ENCODE peak calls at places on chromosomes 5 and 9, in nine cellular contexts. Q is Caco-2; M is fibroblast of mammary gland; N is Caki2; G is T-helper 1 cell; D is activated naive CD8-positive, alpha-beta T cell treated with anti-CD3 and anti-CD28 coated beads, Interleukin-2, amount 10 ng/mL, durations not matched to agents 7 days and 5 days; I is activated CD8-positive, alpha-beta memory T cell treated with anti-CD3 and anti-CD28 coated beads for 48 hours; L is hippocampal formation; E is activated T-helper 1 cell treated with anti-CD3 and anti-CD28 coated beads, Interleukin-2, amount 50 U/mL, for 16 hours. V is an unnamed sample.

GRCh38 chr9:110006657-110007056 is 201.3 kb downstream of the C9orf152 start:
- DNase-seq in M (no peak), N (no peak), G (no peak), D (no peak), Q (no peak), I (no peak), E (no peak), L (no peak), V (no peak)

GRCh38 chr9:36818965-36819870 is 214.8 kb downstream of the PAX5 start:
- DNase-seq in E (no peak), G (no peak), I (no peak), Q (no peak), L (no peak), M (no peak), N (no peak), D (no peak), V (no peak)

GRCh38 chr9:79220666-79221065 is 351.1 kb upstream of the TLE4 start:
- DNase-seq in I (no peak), Q (no peak), G (no peak), L (no peak), N (no peak), D (no peak), M (peak), E (no peak), V (no peak)

GRCh38 chr9:91197232-91198181 is 164.2 kb downstream of the AUH start:
- DNase-seq in L (peak), G (no peak), M (peak), D (no peak), E (no peak), Q (peak), I (no peak), N (peak), V (peak)

GRCh38 chr5:14869286-14870164 is 2.1 kb downstream of the ANKH start:
- DNase-seq in E (no peak), L (no peak), Q (no peak), N (no peak), I (no peak), G (no peak), D (no peak), M (peak), V (no peak)

GRCh38 chr5:132238169-132238744 is 10.6 kb upstream of the P4HA2 start:
- DNase-seq in E (peak), Q (peak), I (peak), L (peak), N (peak), M (peak), D (peak), G (peak), V (peak)

GRCh38 chr5:35371971-35372426 is 141.7 kb upstream of the PRLR start:
- DNase-seq in E (no peak), G (no peak), D (no peak), I (no peak), Q (no peak), M (no peak), L (no peak), N (no peak), V (no peak)

GRCh38 chr9:134932656-134933055 is 14.9 kb upstream of the FCN1 start:
- DNase-seq in D (no peak), N (no peak), E (no peak), I (no peak), Q (no peak), L (no peak), M (no peak), G (no peak), V (no peak)

GRCh38 chr9:36543916-36544315 is 28.8 kb upstream of the MELK start:
- DNase-seq in D (no peak), N (no peak), G (no peak), L (no peak), Q (no peak), I (no peak), M (peak), E (no peak), V (no peak)

GRCh38 chr9:84001621-84002020 is 21.0 kb downstream of the RMI1 start:
- DNase-seq in Q (no peak), D (no peak), L (no peak), G (no peak), M (no peak), N (no peak), E (no peak), I (no peak), V (no peak)

GRCh38 chr5:16896767-16897166 is 39.3 kb downstream of the MYO10 start:
- DNase-seq in D (no peak), Q (no peak), I (no peak), G (no peak), N (no peak), E (no peak), L (no peak), M (no peak), V (no peak)

GRCh38 chr5:140986117-140986521 is 19.8 kb downstream of the PCDHAC2 start:
- DNase-seq in Q (no peak), D (no peak), N (no peak), I (no peak), G (no peak), L (no peak), M (no peak), E (no peak), V (no peak)

GRCh38 chr9:12461759-12462158 is 231.4 kb upstream of the TYRP1 start:
- DNase-seq in E (no peak), L (no peak), I (no peak), D (no peak), Q (no peak), G (no peak), N (no peak), M (no peak), V (no peak)

GRCh38 chr9:34398875-34399274 is 22.2 kb upstream of the MYORG start:
- DNase-seq in G (no peak), E (no peak), Q (no peak), N (no peak), M (no peak), L (no peak), D (no peak), I (no peak), V (no peak)

GRCh38 chr9:71891557-71892189 is 19.3 kb downstream of the ABHD17B start:
- DNase-seq in D (no peak), G (no peak), L (no peak), E (no peak), N (no peak), M (no peak), I (no peak), Q (no peak), V (no peak)

GRCh38 chr5:159310492-159310891 is 19.8 kb downstream of the IL12B start:
- DNase-seq in E (no peak), D (peak), L (no peak), M (no peak), N (no peak), G (peak), I (no peak), Q (no peak), V (no peak)

GRCh38 chr9:77474903-77475302 is 173.2 kb downstream of the GNA14 start:
- DNase-seq in E (no peak), M (no peak), Q (no peak), L (no peak), N (no peak), D (no peak), I (no peak), G (no peak), V (no peak)

GRCh38 chr5:123157797-123158528 is 68.9 kb downstream of the PRDM6 start:
- DNase-seq in M (peak), G (no peak), I (no peak), D (no peak), N (no peak), Q (no peak), E (no peak), L (peak), V (no peak)

GRCh38 chr5:136364307-136364706 is 1.0 kb downstream of the TRPC7 start:
- DNase-seq in M (peak), E (no peak), L (no peak), N (no peak), Q (no peak), G (no peak), I (no peak), D (no peak), V (no peak)

GRCh38 chr5:176629853-176630680 is at the start of the genes EIF4E1B and SNCB:
- DNase-seq in M (no peak), E (no peak), I (no peak), Q (no peak), N (peak), G (no peak), D (peak), L (no peak), V (peak)

GRCh38 chr5:160434022-160434531 is 12.4 kb downstream of the PTTG1 start:
- DNase-seq in G (no peak), N (peak), Q (no peak), I (no peak), L (peak), E (no peak), D (no peak), M (no peak), V (no peak)

GRCh38 chr5:114184006-114184405 is 177.9 kb upstream of the KCNN2 start:
- DNase-seq in I (no peak), E (no peak), G (no peak), Q (no peak), L (no peak), N (no peak), M (peak), D (no peak), V (no peak)

GRCh38 chr5:125463441-125464092 is 717.1 kb upstream of the ZNF608 start:
- DNase-seq in Q (no peak), I (no peak), M (peak), L (no peak), D (no peak), N (no peak), E (no peak), G (no peak), V (no peak)